ENCODE peak calls at places on chromosomes 7 and 10, in ten cellular contexts. U is CD8-positive, alpha-beta memory T cell; T is naive thymus-derived CD8-positive, alpha-beta T cell; X is B cell; D is GF-D8; I is AG08396; Q is stimulated activated CD8-positive, alpha-beta memory T cell treated with anti-CD3 and anti-CD28 coated beads, Interleukin-15, amount 100 ng/mL, for 24 hours; P is ovary; O is effector CD4-positive, alpha-beta T cell; H is activated CD4-positive, CD25-positive, alpha-beta regulatory T cell. G is an unnamed sample.

GRCh38 chr7:16851829-16852228 is 30.0 kb downstream of the AGR3 start:
- DNase-seq in U (no peak), T (no peak), X (peak), D (peak), I (no peak), Q (no peak), P (no peak), O (no peak), H (no peak), G (no peak)

GRCh38 chr10:121134711-121135110 is 283.5 kb downstream of the WDR11 start:
- DNase-seq in U (no peak), T (no peak), X (no peak), D (no peak), I (no peak), Q (no peak), P (no peak), O (no peak), H (no peak), G (no peak)

GRCh38 chr10:11612004-11613001 is 853 bp upstream of the USP6NL start:
- DNase-seq in U (no peak), T (no peak), X (peak), D (peak), I (no peak), Q (no peak), P (no peak), O (no peak), H (no peak), G (peak)

GRCh38 chr7:114413741-114414140 is 874 bp upstream of the FOXP2 start:
- DNase-seq in U (no peak), T (no peak), X (no peak), D (no peak), I (no peak), Q (no peak), P (no peak), O (no peak), H (no peak), G (no peak)

GRCh38 chr7:132422502-132423101 is 153.7 kb downstream of the PLXNA4 start:
- DNase-seq in U (no peak), T (no peak), X (no peak), D (no peak), I (no peak), Q (no peak), P (no peak), O (no peak), H (no peak), G (peak)

GRCh38 chr7:99679400-99680191 is at the start of gene CYP3A5:
- DNase-seq in U (no peak), T (no peak), X (no peak), D (no peak), I (peak), Q (no peak), P (no peak), O (no peak), H (no peak), G (no peak)

GRCh38 chr7:47725031-47725780 is 143.3 kb upstream of the TNS3 start:
- DNase-seq in U (no peak), T (no peak), X (peak), D (no peak), I (no peak), Q (no peak), P (no peak), O (no peak), H (no peak), G (no peak)

GRCh38 chr10:124748953-124749645 is 4.9 kb upstream of the FAM53B start:
- DNase-seq in U (no peak), T (no peak), X (no peak), D (no peak), I (no peak), Q (no peak), P (no peak), O (no peak), H (no peak), G (no peak)

GRCh38 chr7:82625377-82625776 is 181.8 kb upstream of the CACNA2D1 start:
- DNase-seq in U (no peak), T (no peak), X (no peak), D (no peak), I (no peak), Q (no peak), P (no peak), O (no peak), H (no peak), G (no peak)

GRCh38 chr10:3787816-3788215 is 2.8 kb upstream of the KLF6 start:
- DNase-seq in U (no peak), T (no peak), X (no peak), D (no peak), I (no peak), Q (no peak), P (no peak), O (no peak), H (no peak), G (no peak)

GRCh38 chr10:108249940-108250339 is 1085.4 kb upstream of the SORCS1 start:
- DNase-seq in U (no peak), T (no peak), X (no peak), D (no peak), I (no peak), Q (no peak), P (no peak), O (no peak), H (no peak), G (no peak)

GRCh38 chr7:104045183-104045582 is 55.7 kb upstream of the RELN start:
- DNase-seq in U (no peak), T (no peak), X (no peak), D (no peak), I (no peak), Q (no peak), P (no peak), O (no peak), H (no peak), G (no peak)

GRCh38 chr10:26550774-26551526 is 112.8 kb downstream of the APBB1IP start:
- DNase-seq in U (no peak), T (no peak), X (no peak), D (no peak), I (no peak), Q (no peak), P (no peak), O (no peak), H (no peak), G (no peak)

GRCh38 chr10:96043895-96044580 is 655 bp downstream of the CCNJ start:
- DNase-seq in U (peak), T (peak), X (peak), D (peak), I (peak), Q (peak), P (peak), O (peak), H (peak), G (peak)